ENCODE peak calls at places on chromosomes 13 and 19, in four cellular contexts. One of them, this sample, is unnamed.

GRCh38 chr13:40352807-40353562 is 313.5 kb downstream of the FOXO1 start:
- DNase-seq in EL: no peak
- DNase-seq in HFFc6: no peak
- DNase-seq in AG08395: no peak
- DNase-seq in this sample: no peak

GRCh38 chr19:17109962-17110598 is 34.5 kb downstream of the MYO9B start:
- DNase-seq in EL: no peak
- DNase-seq in HFFc6: no peak
- DNase-seq in AG08395: no peak
- DNase-seq in this sample: no peak

GRCh38 chr13:22235285-22235949 is 564.5 kb downstream of the FGF9 start:
- DNase-seq in EL: no peak
- DNase-seq in HFFc6: no peak
- DNase-seq in AG08395: peak; percentile 25
- DNase-seq in this sample: peak; percentile 16

GRCh38 chr13:74438911-74439310 is 304.7 kb upstream of the KLF12 start:
- DNase-seq in EL: no peak
- DNase-seq in HFFc6: no peak
- DNase-seq in AG08395: no peak
- DNase-seq in this sample: no peak

GRCh38 chr19:45876411-45877197 is 9.3 kb downstream of the IRF2BP1 start:
- DNase-seq in EL: no peak
- DNase-seq in HFFc6: no peak
- DNase-seq in AG08395: peak; percentile 31
- DNase-seq in this sample: no peak

GRCh38 chr13:113110048-113110851 is 4.7 kb downstream of the F7 start:
- DNase-seq in EL: no peak
- DNase-seq in HFFc6: no peak
- DNase-seq in AG08395: peak; percentile 15
- DNase-seq in this sample: no peak

GRCh38 chr19:39924952-39925351 is 9.5 kb downstream of the FCGBP start:
- DNase-seq in EL: no peak
- DNase-seq in HFFc6: no peak
- DNase-seq in AG08395: no peak
- DNase-seq in this sample: no peak

GRCh38 chr13:23488442-23488841 is 54.9 kb upstream of the SACS start:
- DNase-seq in EL: peak; percentile 75
- DNase-seq in HFFc6: peak; percentile 79
- DNase-seq in AG08395: no peak
- DNase-seq in this sample: peak; percentile 61

GRCh38 chr13:106566682-106567420 is 1.1 kb downstream of the ARGLU1 start:
- DNase-seq in EL: peak; percentile 71
- DNase-seq in HFFc6: peak; percentile 20
- DNase-seq in AG08395: peak; percentile 66
- DNase-seq in this sample: peak; percentile 64

GRCh38 chr19:18254546-18255500 is 19.4 kb downstream of the IQCN start:
- DNase-seq in EL: no peak
- DNase-seq in HFFc6: no peak
- DNase-seq in AG08395: no peak
- DNase-seq in this sample: no peak

GRCh38 chr13:21034602-21035190 is 26.7 kb downstream of the LATS2 start:
- DNase-seq in EL: no peak
- DNase-seq in HFFc6: no peak
- DNase-seq in AG08395: no peak
- DNase-seq in this sample: no peak

GRCh38 chr19:38730731-38731589 is 13.3 kb downstream of the CAPN12 start:
- DNase-seq in EL: no peak
- DNase-seq in HFFc6: no peak
- DNase-seq in AG08395: no peak
- DNase-seq in this sample: no peak

This sample was measured in AG08396.